ENCODE peak calls at places on chromosomes 3 and 15, in nine cellular contexts. C is Karpas-422, Y is neural progenitor cell, I is heart right ventricle, A is GM23248, M is body of pancreas, D is upper lobe of right lung, S is prostate gland, F is cardiac muscle cell. Q is an unnamed sample.
A peak's percentile ranks its signal among the peaks of the same experiment; 100 is the strongest.

GRCh38 chr15:91521996-91522395 is 331.5 kb upstream of the SLCO3A1 start:
- DNase-seq in C (no peak), Y (no peak), I (no peak), A (peak; percentile 85), M (no peak), D (no peak), S (no peak), F (no peak), Q (no peak)

GRCh38 chr3:133262371-133262770 is 137.5 kb upstream of the BFSP2 start:
- DNase-seq in C (no peak), Y (no peak), I (no peak), A (no peak), M (no peak), D (no peak), S (no peak), F (no peak), Q (no peak)

GRCh38 chr15:65824031-65824743 is 32.1 kb upstream of the DENND4A start:
- DNase-seq in C (peak; percentile 72), Y (peak; percentile 67), I (no peak), A (peak; percentile 79), M (peak; percentile 75), D (no peak), S (peak; percentile 20), F (peak; percentile 67), Q (peak; percentile 56)

GRCh38 chr15:34109775-34110663 is 8.1 kb downstream of the PGBD4 start:
- DNase-seq in C (peak; percentile 80), Y (peak; percentile 32), I (no peak), A (peak; percentile 67), M (no peak), D (no peak), S (no peak), F (peak; percentile 40), Q (peak; percentile 49)

GRCh38 chr3:127612966-127613365 is 14.8 kb downstream of the MCM2 start:
- DNase-seq in C (no peak), Y (no peak), I (no peak), A (peak; percentile 16), M (no peak), D (peak; percentile 73), S (no peak), F (no peak), Q (no peak)

GRCh38 chr3:414063-414462 is 217.5 kb downstream of the CHL1 start:
- DNase-seq in C (peak; percentile 68), Y (peak; percentile 18), I (no peak), A (peak; percentile 36), M (no peak), D (no peak), S (no peak), F (peak; percentile 47), Q (peak; percentile 43)

GRCh38 chr3:141367038-141367730 is 1.1 kb upstream of the ZBTB38 start:
- DNase-seq in C (no peak), Y (no peak), I (no peak), A (peak; percentile 99), M (no peak), D (no peak), S (no peak), F (no peak), Q (no peak)

GRCh38 chr15:85687329-85687728 is 107.4 kb downstream of the KLHL25 start:
- DNase-seq in C (peak; percentile 86), Y (no peak), I (no peak), A (no peak), M (no peak), D (no peak), S (no peak), F (no peak), Q (peak; percentile 53)

GRCh38 chr3:192917258-192917507 is 473 bp downstream of the MB21D2 start:
- DNase-seq in C (no peak), Y (no peak), I (no peak), A (no peak), M (no peak), D (no peak), S (no peak), F (no peak), Q (no peak)

GRCh38 chr15:31266712-31267111 is 59.9 kb upstream of the KLF13 start:
- DNase-seq in C (no peak), Y (peak; percentile 5), I (no peak), A (no peak), M (no peak), D (no peak), S (peak; percentile 3), F (no peak), Q (no peak)

GRCh38 chr15:31267161-31268107 is 59.2 kb upstream of the KLF13 start:
- DNase-seq in C (no peak), Y (peak; percentile 2), I (no peak), A (no peak), M (no peak), D (peak; percentile 59), S (peak; percentile 1), F (no peak), Q (peak; percentile 64)

GRCh38 chr15:31264534-31265089 is 62.0 kb upstream of the KLF13 start:
- DNase-seq in C (peak; percentile 52), Y (peak; percentile 1), I (no peak), A (no peak), M (no peak), D (peak; percentile 49), S (no peak), F (no peak), Q (no peak)

GRCh38 chr15:31265090-31265870 is 61.4 kb upstream of the KLF13 start:
- DNase-seq in C (peak; percentile 66), Y (peak; percentile 9), I (no peak), A (no peak), M (no peak), D (peak; percentile 71), S (no peak), F (peak; percentile 52), Q (peak; percentile 84)

GRCh38 chr15:31265871-31266711 is 60.5 kb upstream of the KLF13 start:
- DNase-seq in C (peak; percentile 76), Y (peak; percentile 3), I (peak; percentile 42), A (no peak), M (no peak), D (peak; percentile 64), S (peak; percentile 7), F (no peak), Q (peak; percentile 95)
- H3K4me1 ChIP-seq in C (peaks cover 78% of the 10 kb centered on the region), Y (peaks cover 16% of the 10 kb centered on the region), I (peaks cover 25% of the 10 kb centered on the region), A (no peaks in the 10 kb centered on the region), M (peaks cover 31% of the 10 kb centered on the region), D (peaks cover 51% of the 10 kb centered on the region), S (peaks cover 6% of the 10 kb centered on the region), F (peaks cover 32% of the 10 kb centered on the region), Q (peaks cover 100% of the 10 kb centered on the region)

GRCh38 chr15:90208372-90208771 is 7.2 kb downstream of the SEMA4B start:
- DNase-seq in C (no peak), Y (no peak), I (no peak), A (no peak), M (no peak), D (no peak), S (no peak), F (no peak), Q (no peak)

GRCh38 chr15:90210593-90210992 is 9.5 kb downstream of the SEMA4B start:
- DNase-seq in C (no peak), Y (no peak), I (peak; percentile 67), A (no peak), M (peak; percentile 45), D (no peak), S (no peak), F (no peak), Q (no peak)

GRCh38 chr15:90211009-90211408 is 9.9 kb downstream of the SEMA4B start:
- DNase-seq in C (no peak), Y (no peak), I (no peak), A (no peak), M (no peak), D (no peak), S (no peak), F (no peak), Q (no peak)

GRCh38 chr15:90211440-90212168 is 10.5 kb downstream of the SEMA4B start:
- DNase-seq in C (no peak), Y (no peak), I (no peak), A (peak; percentile 36), M (peak; percentile 59), D (no peak), S (no peak), F (no peak), Q (no peak)

GRCh38 chr15:90209591-90209990 is 8.5 kb downstream of the SEMA4B start:
- DNase-seq in C (no peak), Y (no peak), I (no peak), A (no peak), M (no peak), D (no peak), S (no peak), F (no peak), Q (no peak)
- H3K27ac ChIP-seq in C (no peak overlapping the region), Y (no peak overlapping the region), I (no peak overlapping the region), A (no peak overlapping the region), M (no peak overlapping the region), D (no peak overlapping the region), S (no peak overlapping the region), F (no peak overlapping the region), Q (no peak overlapping the region)

GRCh38 chr3:59103552-59103951 is 53.7 kb upstream of the CFAP20DC start:
- DNase-seq in C (no peak), Y (no peak), I (no peak), A (no peak), M (no peak), D (no peak), S (no peak), F (no peak), Q (no peak)

GRCh38 chr3:59106085-59106629 is 56.3 kb upstream of the CFAP20DC start:
- DNase-seq in C (no peak), Y (no peak), I (no peak), A (no peak), M (no peak), D (no peak), S (no peak), F (no peak), Q (no peak)

DNA sequence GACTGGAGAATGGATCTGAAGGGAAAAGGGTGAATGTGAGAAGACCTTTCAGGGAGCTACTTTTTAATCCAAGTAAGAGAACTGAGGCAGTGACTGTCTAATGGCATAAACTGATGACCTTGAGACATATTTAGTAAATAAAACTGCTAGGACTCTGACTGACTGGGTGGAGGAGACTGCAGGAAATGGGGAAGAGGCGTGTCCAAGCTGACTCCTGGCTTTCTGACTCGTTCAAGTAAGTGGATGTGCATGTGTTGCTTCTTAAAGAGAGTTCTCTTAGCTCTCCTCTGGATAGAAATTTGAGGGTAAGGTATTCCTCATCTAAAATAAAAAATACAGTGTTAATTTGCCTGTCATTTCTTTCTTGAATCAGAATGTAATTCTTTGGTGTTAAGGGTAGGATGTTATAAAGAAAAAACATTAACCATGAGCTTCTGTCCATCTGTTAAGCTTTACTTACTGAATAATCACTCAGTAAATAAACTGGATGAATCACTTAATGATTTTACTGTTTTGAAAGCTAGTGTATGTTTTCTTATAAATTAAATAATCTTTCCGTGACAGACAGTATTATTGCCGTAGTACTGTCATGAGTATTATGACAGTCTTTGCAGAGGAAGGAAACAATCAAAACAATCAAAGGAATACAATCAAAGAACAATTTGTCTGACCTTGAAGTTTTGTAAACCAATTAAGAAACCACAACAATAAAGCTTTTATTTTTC is 58.4 kb upstream of the CFAP20DC start:
- DNase-seq in C (no peak), Y (no peak), I (no peak), A (peak; percentile 49), M (no peak), D (no peak), S (no peak), F (no peak), Q (no peak)
- H3K4me1 ChIP-seq in C (no peaks in the 10 kb centered on the region), Y (peaks cover 5% of the 10 kb centered on the region), I (no peaks in the 10 kb centered on the region), A (no peaks in the 10 kb centered on the region), M (no peaks in the 10 kb centered on the region), D (no peaks in the 10 kb centered on the region), S (no peaks in the 10 kb centered on the region), F (no peaks in the 10 kb centered on the region), Q (no peaks in the 10 kb centered on the region)

DNA sequence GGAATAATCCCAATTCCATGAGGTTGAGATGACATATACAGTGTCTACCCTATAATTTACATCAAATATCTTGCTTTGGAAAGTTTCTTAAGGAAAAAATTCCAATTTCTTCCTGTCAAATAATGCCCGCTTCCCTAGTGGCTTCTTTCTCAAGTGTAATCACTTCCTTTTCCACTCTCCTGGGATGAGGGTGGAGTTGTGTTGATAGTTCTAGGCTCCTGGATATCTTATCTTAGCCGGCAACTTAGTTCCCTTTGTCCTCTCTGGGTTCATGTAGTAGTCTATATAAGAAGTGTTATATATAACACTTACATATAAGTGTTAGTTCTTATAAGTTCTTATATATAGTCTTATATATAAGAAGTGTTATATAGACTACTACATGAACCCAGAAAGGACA is 10.9 kb downstream of the TAGLN3 start:
- DNase-seq in C (no peak), Y (no peak), I (no peak), A (no peak), M (no peak), D (no peak), S (no peak), F (no peak), Q (no peak)
- H3K27ac ChIP-seq in C (no peak overlapping the region), Y (no peak overlapping the region), I (no peak overlapping the region), A (no peak overlapping the region), M (no peak overlapping the region), D (no peak overlapping the region), S (no peak overlapping the region), F (no peak overlapping the region), Q (no peak overlapping the region)

Q was measured in OCI-LY7.